ENCODE peak calls at places on chromosome 5, in nine cellular contexts. V is substantia nigra; T is Kasumi-1; C is T follicular helper cell; U is activated naive CD4-positive, alpha-beta T cell; J is B cell; O is T-helper 1 cell; I is adipocyte; L is left lung. H is an unnamed sample.

GRCh38 chr5:174418809-174419522 is 305.4 kb upstream of the MSX2 start:
- DNase-seq in V (no peak), T (no peak), C (no peak), U (no peak), J (no peak), O (no peak), I (peak; percentile 37), L (no peak), H (no peak)

GRCh38 chr5:27472875-27473274 is 434.5 kb upstream of the CDH9 start:
- DNase-seq in V (no peak), T (no peak), C (no peak), U (no peak), J (no peak), O (no peak), I (no peak), L (no peak), H (no peak)

GRCh38 chr5:102229685-102230084 is 66.4 kb downstream of the SLCO4C1 start:
- DNase-seq in V (no peak), T (peak; percentile 42), C (no peak), U (no peak), J (no peak), O (no peak), I (no peak), L (no peak), H (no peak)

GRCh38 chr5:2688586-2688985 is 62.9 kb downstream of the IRX2 start:
- DNase-seq in V (no peak), T (no peak), C (no peak), U (no peak), J (no peak), O (no peak), I (no peak), L (no peak), H (no peak)

GRCh38 chr5:51378061-51378409 is 5.2 kb upstream of the ISL1 start:
- DNase-seq in V (no peak), T (no peak), C (no peak), U (no peak), J (no peak), O (no peak), I (no peak), L (no peak), H (no peak)

GRCh38 chr5:147565524-147565923 is 55.7 kb upstream of the DPYSL3 start:
- DNase-seq in V (no peak), T (no peak), C (no peak), U (no peak), J (no peak), O (no peak), I (peak; percentile 34), L (no peak), H (no peak)

GRCh38 chr5:96852769-96853168 is 23.5 kb upstream of the ERAP2 start:
- DNase-seq in V (no peak), T (no peak), C (no peak), U (no peak), J (no peak), O (no peak), I (peak; percentile 68), L (no peak), H (no peak)

GRCh38 chr5:149450199-149450598 is 71.1 kb upstream of the IL17B start:
- DNase-seq in V (no peak), T (no peak), C (no peak), U (no peak), J (no peak), O (no peak), I (peak; percentile 79), L (peak; percentile 63), H (no peak)

GRCh38 chr5:139131062-139131856 is 66.9 kb downstream of the SIL1 start:
- DNase-seq in V (peak; percentile 68), T (no peak), C (no peak), U (no peak), J (no peak), O (no peak), I (no peak), L (no peak), H (no peak)

GRCh38 chr5:59193616-59194319 is 610.9 kb downstream of the RAB3C start:
- DNase-seq in V (no peak), T (no peak), C (no peak), U (no peak), J (no peak), O (no peak), I (peak; percentile 32), L (peak; percentile 48), H (no peak)

GRCh38 chr5:19554524-19554923 is 433.5 kb downstream of the CDH18 start:
- DNase-seq in V (no peak), T (no peak), C (no peak), U (no peak), J (no peak), O (no peak), I (no peak), L (no peak), H (no peak)

GRCh38 chr5:60577116-60577515 is 122.8 kb downstream of the DEPDC1B start:
- DNase-seq in V (no peak), T (no peak), C (no peak), U (no peak), J (no peak), O (no peak), I (no peak), L (no peak), H (no peak)

GRCh38 chr5:79864364-79864763 is 126.7 kb downstream of the MTX3 start:
- DNase-seq in V (no peak), T (no peak), C (no peak), U (no peak), J (no peak), O (no peak), I (no peak), L (no peak), H (no peak)

GRCh38 chr5:172895549-172895948 is 61.5 kb downstream of the ERGIC1 start:
- DNase-seq in V (no peak), T (no peak), C (no peak), U (no peak), J (no peak), O (no peak), I (no peak), L (no peak), H (no peak)

GRCh38 chr5:143108498-143109128 is 294.9 kb downstream of the NR3C1 start:
- DNase-seq in V (no peak), T (no peak), C (no peak), U (no peak), J (no peak), O (no peak), I (no peak), L (peak; percentile 47), H (no peak)

GRCh38 chr5:132883261-132883834 is 9.9 kb downstream of the LEAP2 start:
- DNase-seq in V (peak; percentile 24), T (peak; percentile 96), C (no peak), U (no peak), J (peak; percentile 59), O (no peak), I (peak; percentile 84), L (peak; percentile 43), H (peak; percentile 69)

GRCh38 chr5:40832345-40832744 is 2.7 kb downstream of the RPL37 start:
- DNase-seq in V (no peak), T (no peak), C (no peak), U (no peak), J (no peak), O (no peak), I (no peak), L (no peak), H (no peak)

GRCh38 chr5:6700074-6700685 is 13.1 kb upstream of the TENT4A start:
- DNase-seq in V (no peak), T (no peak), C (no peak), U (no peak), J (no peak), O (no peak), I (no peak), L (no peak), H (no peak)

GRCh38 chr5:123116063-123116462 is 27.0 kb downstream of the PRDM6 start:
- DNase-seq in V (no peak), T (no peak), C (no peak), U (no peak), J (no peak), O (no peak), I (peak; percentile 66), L (no peak), H (no peak)

GRCh38 chr5:99176186-99176585 is 247.4 kb upstream of the CHD1 start:
- DNase-seq in V (no peak), T (no peak), C (no peak), U (no peak), J (no peak), O (no peak), I (no peak), L (no peak), H (no peak)

GRCh38 chr5:33148076-33148501 is 292.7 kb upstream of the TARS1 start:
- DNase-seq in V (no peak), T (no peak), C (no peak), U (no peak), J (no peak), O (no peak), I (peak; percentile 96), L (no peak), H (no peak)

H was measured in NAMALWA.